ENCODE peak calls at places on chromosomes 1 and 21, in five cellular contexts. One of them, this sample, is unnamed. For H3K4me1 and H3K36me3, the result is how much of the 10 kb centered on the place peaks cover.

GRCh38 chr1:95116666-95117206 is 419 bp upstream of the TLCD4 start:
- DNase-seq in adrenal gland: peak
- DNase-seq in neural progenitor cell: peak
- DNase-seq in mucosa of descending colon: peak
- DNase-seq in transverse colon: peak
- DNase-seq in this sample: peak

GRCh38 chr1:203331224-203331623 is 19.7 kb downstream of the FMOD start:
- DNase-seq in adrenal gland: no peak
- DNase-seq in neural progenitor cell: no peak
- DNase-seq in mucosa of descending colon: no peak
- DNase-seq in transverse colon: no peak
- DNase-seq in this sample: no peak

GRCh38 chr1:112982853-112983539 is 27.0 kb upstream of the SLC16A1 start:
- DNase-seq in adrenal gland: no peak
- DNase-seq in neural progenitor cell: no peak
- DNase-seq in mucosa of descending colon: no peak
- DNase-seq in transverse colon: no peak
- DNase-seq in this sample: no peak

GRCh38 chr21:33775100-33775828 is 133.0 kb downstream of the ITSN1 start:
- DNase-seq in adrenal gland: no peak
- DNase-seq in neural progenitor cell: no peak
- DNase-seq in mucosa of descending colon: no peak
- DNase-seq in transverse colon: no peak
- DNase-seq in this sample: no peak

GRCh38 chr1:111605553-111605952 is 14.0 kb upstream of the RAP1A start:
- DNase-seq in adrenal gland: no peak
- DNase-seq in neural progenitor cell: no peak
- DNase-seq in mucosa of descending colon: peak
- DNase-seq in transverse colon: no peak
- DNase-seq in this sample: no peak

GRCh38 chr1:181513786-181514297 is 30.5 kb downstream of the CACNA1E start:
- DNase-seq in adrenal gland: no peak
- DNase-seq in neural progenitor cell: no peak
- DNase-seq in mucosa of descending colon: no peak
- DNase-seq in transverse colon: no peak
- DNase-seq in this sample: no peak

GRCh38 chr1:114298059-114298458 is 144.4 kb upstream of the SYT6 start:
- DNase-seq in adrenal gland: no peak
- DNase-seq in neural progenitor cell: no peak
- DNase-seq in mucosa of descending colon: no peak
- DNase-seq in transverse colon: no peak
- DNase-seq in this sample: no peak

GRCh38 chr21:43016728-43017127 is 42.4 kb downstream of the PKNOX1 start:
- DNase-seq in adrenal gland: no peak
- DNase-seq in neural progenitor cell: no peak
- DNase-seq in mucosa of descending colon: no peak
- DNase-seq in transverse colon: no peak
- DNase-seq in this sample: peak

GRCh38 chr1:184953600-184954219 is 20.6 kb downstream of the NIBAN1 start:
- DNase-seq in adrenal gland: no peak
- DNase-seq in neural progenitor cell: no peak
- DNase-seq in mucosa of descending colon: no peak
- DNase-seq in transverse colon: no peak
- DNase-seq in this sample: no peak

GRCh38 chr1:10564063-10564462 is 89.3 kb downstream of the PEX14 start:
- DNase-seq in adrenal gland: no peak
- DNase-seq in neural progenitor cell: no peak
- DNase-seq in mucosa of descending colon: no peak
- DNase-seq in transverse colon: no peak
- DNase-seq in this sample: no peak

GRCh38 chr1:93324486-93325464 is 20.9 kb upstream of the DR1 start:
- DNase-seq in adrenal gland: no peak
- DNase-seq in neural progenitor cell: no peak
- DNase-seq in mucosa of descending colon: no peak
- DNase-seq in transverse colon: no peak
- DNase-seq in this sample: no peak

GRCh38 chr1:24416666-24417391 is 1.2 kb downstream of the NIPAL3 start:
- DNase-seq in adrenal gland: no peak
- DNase-seq in neural progenitor cell: no peak
- DNase-seq in mucosa of descending colon: no peak
- DNase-seq in transverse colon: peak
- DNase-seq in this sample: no peak

GRCh38 chr1:5514519-5515183 is 477.6 kb downstream of the NPHP4 start:
- DNase-seq in adrenal gland: peak
- DNase-seq in neural progenitor cell: peak
- DNase-seq in mucosa of descending colon: no peak
- DNase-seq in transverse colon: peak
- DNase-seq in this sample: peak

GRCh38 chr1:209154916-209155315 is 428.6 kb upstream of the CAMK1G start:
- DNase-seq in adrenal gland: no peak
- DNase-seq in neural progenitor cell: peak
- DNase-seq in mucosa of descending colon: no peak
- DNase-seq in transverse colon: no peak
- DNase-seq in this sample: no peak

GRCh38 chr21:32826317-32827167 is 55.0 kb upstream of the PAXBP1 start:
- DNase-seq in adrenal gland: peak
- DNase-seq in neural progenitor cell: peak
- DNase-seq in mucosa of descending colon: no peak
- DNase-seq in transverse colon: peak
- DNase-seq in this sample: peak

GRCh38 chr1:151199860-151200581 is 1.7 kb downstream of the PIP5K1A start:
- DNase-seq in adrenal gland: no peak
- DNase-seq in neural progenitor cell: no peak
- DNase-seq in mucosa of descending colon: no peak
- DNase-seq in transverse colon: no peak
- DNase-seq in this sample: no peak

GRCh38 chr1:53340660-53341520 is 13.0 kb upstream of the LRP8 start:
- DNase-seq in adrenal gland: no peak
- DNase-seq in neural progenitor cell: no peak
- DNase-seq in mucosa of descending colon: no peak
- DNase-seq in transverse colon: no peak
- DNase-seq in this sample: no peak

GRCh38 chr21:32727478-32727727 is 410 bp downstream of the SYNJ1 start:
- DNase-seq in adrenal gland: no peak
- DNase-seq in neural progenitor cell: no peak
- DNase-seq in mucosa of descending colon: peak
- DNase-seq in transverse colon: no peak
- DNase-seq in this sample: no peak

GRCh38 chr1:77833521-77834100 is 54.2 kb downstream of the MIGA1 start:
- DNase-seq in adrenal gland: no peak
- DNase-seq in neural progenitor cell: peak
- DNase-seq in mucosa of descending colon: no peak
- DNase-seq in transverse colon: no peak
- DNase-seq in this sample: no peak

GRCh38 chr1:205243355-205244191 is 15.8 kb downstream of the TMCC2 start:
- DNase-seq in adrenal gland: no peak
- DNase-seq in neural progenitor cell: no peak
- DNase-seq in mucosa of descending colon: no peak
- DNase-seq in transverse colon: no peak
- DNase-seq in this sample: no peak

GRCh38 chr21:39588884-39589283 is 23.9 kb upstream of the B3GALT5 start:
- DNase-seq in adrenal gland: no peak
- DNase-seq in neural progenitor cell: no peak
- DNase-seq in mucosa of descending colon: no peak
- DNase-seq in transverse colon: no peak
- DNase-seq in this sample: no peak

GRCh38 chr1:119000371-119001180 is 12.4 kb upstream of the TBX15 start:
- DNase-seq in adrenal gland: no peak
- DNase-seq in neural progenitor cell: peak
- DNase-seq in mucosa of descending colon: no peak
- DNase-seq in transverse colon: no peak
- DNase-seq in this sample: no peak

GRCh38 chr1:92701147-92701546 is 83.8 kb downstream of the EVI5 start:
- DNase-seq in adrenal gland: no peak
- DNase-seq in neural progenitor cell: no peak
- DNase-seq in mucosa of descending colon: no peak
- DNase-seq in transverse colon: no peak
- DNase-seq in this sample: no peak

GRCh38 chr1:115222616-115223402 is 115.2 kb downstream of the NGF start:
- DNase-seq in adrenal gland: no peak
- DNase-seq in neural progenitor cell: no peak
- DNase-seq in mucosa of descending colon: no peak
- DNase-seq in transverse colon: no peak
- DNase-seq in this sample: no peak

GRCh38 chr21:38420140-38420539 is 78.1 kb downstream of the ERG start:
- DNase-seq in adrenal gland: no peak
- DNase-seq in neural progenitor cell: no peak
- DNase-seq in mucosa of descending colon: no peak
- DNase-seq in transverse colon: no peak
- DNase-seq in this sample: no peak

GRCh38 chr1:164824542-164824941 is 265.6 kb downstream of the PBX1 start:
- DNase-seq in adrenal gland: no peak
- DNase-seq in neural progenitor cell: no peak
- DNase-seq in mucosa of descending colon: no peak
- DNase-seq in transverse colon: no peak
- DNase-seq in this sample: no peak

GRCh38 chr21:39503138-39503762 is 51.5 kb downstream of the SH3BGR start:
- DNase-seq in adrenal gland: no peak
- DNase-seq in neural progenitor cell: no peak
- DNase-seq in mucosa of descending colon: no peak
- DNase-seq in transverse colon: no peak
- DNase-seq in this sample: no peak

GRCh38 chr1:81799939-81800740 is 594 bp upstream of the ADGRL2 start:
- DNase-seq in adrenal gland: peak
- DNase-seq in neural progenitor cell: peak
- DNase-seq in mucosa of descending colon: peak
- DNase-seq in transverse colon: peak
- DNase-seq in this sample: peak

GRCh38 chr1:155322571-155322952 is 1.9 kb downstream of the RUSC1 start:
- DNase-seq in adrenal gland: peak
- DNase-seq in neural progenitor cell: peak
- DNase-seq in mucosa of descending colon: peak
- DNase-seq in transverse colon: no peak
- DNase-seq in this sample: no peak

GRCh38 chr1:156510709-156511108 is 10.1 kb upstream of the MEF2D start:
- DNase-seq in adrenal gland: peak
- DNase-seq in neural progenitor cell: no peak
- DNase-seq in mucosa of descending colon: peak
- DNase-seq in transverse colon: peak
- DNase-seq in this sample: no peak

GRCh38 chr1:156506450-156506849 is 5.9 kb upstream of the MEF2D start:
- DNase-seq in adrenal gland: no peak
- DNase-seq in neural progenitor cell: no peak
- DNase-seq in mucosa of descending colon: no peak
- DNase-seq in transverse colon: peak
- DNase-seq in this sample: no peak

GRCh38 chr1:156508205-156508954 is 7.8 kb upstream of the MEF2D start:
- DNase-seq in adrenal gland: peak
- DNase-seq in neural progenitor cell: no peak
- DNase-seq in mucosa of descending colon: peak
- DNase-seq in transverse colon: peak
- DNase-seq in this sample: no peak

GRCh38 chr1:156509424-156510035 is 9.0 kb upstream of the MEF2D start:
- DNase-seq in adrenal gland: no peak
- DNase-seq in neural progenitor cell: no peak
- DNase-seq in mucosa of descending colon: no peak
- DNase-seq in transverse colon: peak
- DNase-seq in this sample: no peak

GRCh38 chr1:156508955-156509234 is 8.3 kb upstream of the MEF2D start:
- DNase-seq in adrenal gland: no peak
- DNase-seq in neural progenitor cell: no peak
- DNase-seq in mucosa of descending colon: no peak
- DNase-seq in transverse colon: peak
- DNase-seq in this sample: no peak
- H3K4me1 ChIP-seq in adrenal gland: under half
- H3K4me1 ChIP-seq in neural progenitor cell: under half
- H3K4me1 ChIP-seq in mucosa of descending colon: under half
- H3K4me1 ChIP-seq in transverse colon: under half
- H3K4me1 ChIP-seq in this sample: under half

GRCh38 chr1:12006167-12006921 is 13.0 kb upstream of the MIIP start:
- DNase-seq in adrenal gland: no peak
- DNase-seq in neural progenitor cell: no peak
- DNase-seq in mucosa of descending colon: no peak
- DNase-seq in transverse colon: no peak
- DNase-seq in this sample: no peak
- H3K36me3 ChIP-seq in adrenal gland: half or more
- H3K36me3 ChIP-seq in neural progenitor cell: under half
- H3K36me3 ChIP-seq in mucosa of descending colon: under half
- H3K36me3 ChIP-seq in transverse colon: under half
- H3K36me3 ChIP-seq in this sample: under half

GRCh38 chr1:59015708-59016107 is 231.9 kb upstream of the JUN start:
- DNase-seq in adrenal gland: no peak
- DNase-seq in neural progenitor cell: no peak
- DNase-seq in mucosa of descending colon: no peak
- DNase-seq in transverse colon: no peak
- DNase-seq in this sample: no peak
- H3K4me1 ChIP-seq in adrenal gland: under half
- H3K4me1 ChIP-seq in neural progenitor cell: under half
- H3K4me1 ChIP-seq in mucosa of descending colon: under half
- H3K4me1 ChIP-seq in transverse colon: under half
- H3K4me1 ChIP-seq in this sample: under half

GRCh38 chr1:166852918-166853317 is 13.6 kb downstream of the POGK start:
- DNase-seq in adrenal gland: no peak
- DNase-seq in neural progenitor cell: no peak
- DNase-seq in mucosa of descending colon: no peak
- DNase-seq in transverse colon: no peak
- DNase-seq in this sample: no peak

GRCh38 chr1:166849135-166849534 is 9.9 kb downstream of the POGK start:
- DNase-seq in adrenal gland: no peak
- DNase-seq in neural progenitor cell: no peak
- DNase-seq in mucosa of descending colon: no peak
- DNase-seq in transverse colon: no peak
- DNase-seq in this sample: no peak

GRCh38 chr1:166843769-166844596 is 4.7 kb downstream of the POGK start:
- DNase-seq in adrenal gland: no peak
- DNase-seq in neural progenitor cell: no peak
- DNase-seq in mucosa of descending colon: no peak
- DNase-seq in transverse colon: peak
- DNase-seq in this sample: no peak

GRCh38 chr1:166844791-166845190 is 5.5 kb downstream of the POGK start:
- DNase-seq in adrenal gland: no peak
- DNase-seq in neural progenitor cell: no peak
- DNase-seq in mucosa of descending colon: no peak
- DNase-seq in transverse colon: no peak
- DNase-seq in this sample: no peak

DNA sequence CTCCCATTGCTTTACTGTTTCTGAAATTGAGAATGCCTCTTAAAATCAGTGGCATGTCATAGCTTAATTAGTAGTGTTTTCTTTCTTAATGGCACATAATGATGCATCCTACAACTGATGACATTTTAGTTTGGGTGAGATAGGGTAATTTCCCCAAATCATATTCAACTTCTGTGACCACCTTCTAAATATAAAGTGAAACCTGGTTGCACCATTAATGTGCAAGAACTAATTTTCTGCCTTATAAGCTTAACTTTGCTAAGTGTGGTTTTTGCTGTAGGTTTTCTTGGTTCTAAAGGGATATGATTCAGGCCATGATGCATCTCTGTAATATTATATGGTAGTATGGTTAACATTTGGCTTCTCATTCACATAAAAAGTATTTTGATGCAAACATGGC is 8.9 kb downstream of the POGK start:
- DNase-seq in adrenal gland: no peak
- DNase-seq in neural progenitor cell: no peak
- DNase-seq in mucosa of descending colon: no peak
- DNase-seq in transverse colon: no peak
- DNase-seq in this sample: no peak
- H3K36me3 ChIP-seq in adrenal gland: half or more
- H3K36me3 ChIP-seq in neural progenitor cell: under half
- H3K36me3 ChIP-seq in mucosa of descending colon: under half
- H3K36me3 ChIP-seq in transverse colon: under half
- H3K36me3 ChIP-seq in this sample: half or more

This sample was measured in BE2C.